ENCODE peak calls at places on chromosomes 4 and X, in eight cellular contexts. Y is OCI-LY7, T is astrocyte, O is Karpas-422, L is PC-3, H is H9, W is mesendoderm, C is GM23248. P is an unnamed sample.

GRCh38 chrX:24498181-24498580 is 33.1 kb downstream of the PDK3 start:
- DNase-seq in Y (no peak), T (no peak), O (peak), L (no peak), H (no peak), W (peak), C (peak), P (peak)

GRCh38 chr4:165158762-165159161 is 46.1 kb upstream of the TMEM192 start:
- DNase-seq in Y (no peak), T (no peak), O (no peak), L (no peak), H (no peak), W (no peak), C (no peak), P (no peak)

GRCh38 chr4:37938208-37938607 is 22.0 kb upstream of the PTTG2 start:
- DNase-seq in Y (no peak), T (no peak), O (no peak), L (no peak), H (no peak), W (no peak), C (no peak), P (no peak)

GRCh38 chr4:38177792-38178665 is 217.8 kb downstream of the PTTG2 start:
- DNase-seq in Y (no peak), T (no peak), O (no peak), L (no peak), H (no peak), W (no peak), C (peak), P (no peak)

GRCh38 chrX:138723301-138723700 is 11.8 kb upstream of the FGF13 start:
- DNase-seq in Y (no peak), T (peak), O (no peak), L (no peak), H (no peak), W (peak), C (peak), P (no peak)

GRCh38 chr4:19971829-19972228 is 279.9 kb upstream of the SLIT2 start:
- DNase-seq in Y (no peak), T (peak), O (no peak), L (peak), H (no peak), W (peak), C (no peak), P (peak)

GRCh38 chrX:65723706-65724105 is 56.3 kb downstream of the MSN start:
- DNase-seq in Y (no peak), T (no peak), O (no peak), L (no peak), H (no peak), W (no peak), C (peak), P (peak)

GRCh38 chr4:185283723-185284122 is 74.3 kb downstream of the SNX25 start:
- DNase-seq in Y (no peak), T (peak), O (no peak), L (peak), H (no peak), W (no peak), C (peak), P (peak)

GRCh38 chr4:113270520-113271319 is 221.3 kb downstream of the ANK2 start:
- DNase-seq in Y (no peak), T (no peak), O (no peak), L (no peak), H (no peak), W (peak), C (no peak), P (no peak)

GRCh38 chrX:150225756-150226155 is 137.4 kb upstream of the MAMLD1 start:
- DNase-seq in Y (no peak), T (no peak), O (no peak), L (no peak), H (peak), W (no peak), C (no peak), P (no peak)

GRCh38 chrX:3638280-3638873 is 75.1 kb downstream of the PRKX start:
- DNase-seq in Y (peak), T (peak), O (peak), L (peak), H (no peak), W (peak), C (peak), P (peak)

GRCh38 chr4:154622598-154622997 is 10.1 kb upstream of the FGG start:
- DNase-seq in Y (peak), T (peak), O (peak), L (peak), H (no peak), W (peak), C (peak), P (peak)

GRCh38 chrX:107325467-107325866 is 119.1 kb downstream of the DNAAF6 start:
- DNase-seq in Y (no peak), T (no peak), O (no peak), L (no peak), H (no peak), W (no peak), C (no peak), P (no peak)

GRCh38 chr4:78145622-78146021 is 88.5 kb downstream of the FRAS1 start:
- DNase-seq in Y (no peak), T (no peak), O (no peak), L (no peak), H (no peak), W (peak), C (no peak), P (no peak)

DNA sequence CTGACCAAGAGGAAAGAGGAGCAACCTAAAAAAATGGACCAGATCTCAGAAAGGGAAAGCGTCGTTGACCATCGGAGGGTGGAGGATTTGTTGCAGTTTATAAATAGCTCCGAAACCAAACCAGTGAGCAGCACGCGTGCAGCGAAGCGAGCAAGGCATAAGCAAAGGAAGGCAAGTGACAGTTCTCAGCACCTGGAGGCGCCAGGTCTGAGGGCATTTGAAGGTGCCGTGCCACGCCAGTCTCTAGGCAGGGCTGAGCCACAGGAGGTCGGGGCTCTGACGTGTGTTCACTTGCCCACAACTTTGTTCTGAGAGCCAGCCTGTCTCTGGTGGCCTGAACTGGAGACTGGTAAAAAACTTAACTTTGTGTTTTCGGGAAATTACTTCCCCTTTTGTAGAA is 59.7 kb downstream of the TNIP2 start:
- DNase-seq in Y (peak), T (no peak), O (peak), L (no peak), H (no peak), W (no peak), C (no peak), P (no peak)
- H3K4me2 ChIP-seq in Y (peak), T (no peak), O (peak), L (no peak), H (no peak), W (no peak), C (no peak), P (no peak)

GRCh38 chrX:118116308-118117068 is at the start of gene KLHL13:
- DNase-seq in Y (no peak), T (no peak), O (peak), L (peak), H (peak), W (peak), C (peak), P (peak)

GRCh38 chrX:118117069-118117405 is 427 bp upstream of the KLHL13 start:
- DNase-seq in Y (no peak), T (no peak), O (peak), L (peak), H (no peak), W (no peak), C (peak), P (no peak)

DNA sequence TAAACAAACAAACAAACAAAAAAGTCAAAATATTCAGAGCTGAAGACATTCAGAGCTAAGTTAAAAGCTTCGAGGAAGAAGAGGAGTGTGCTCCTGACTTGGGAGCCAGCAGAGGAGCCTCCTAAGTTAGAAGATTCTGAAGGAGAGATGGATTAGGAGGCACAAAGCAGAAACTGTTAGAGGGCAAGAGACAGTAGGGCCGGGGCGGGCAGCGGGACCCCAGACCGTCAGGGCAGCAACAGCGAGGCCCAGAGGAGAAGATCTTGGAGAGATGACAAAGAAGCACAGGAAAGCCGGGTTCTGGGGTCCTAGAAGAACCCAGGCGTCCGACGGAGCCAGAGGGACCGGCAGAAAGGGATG is 682 bp downstream of the KLHL13 start:
- DNase-seq in Y (no peak), T (no peak), O (no peak), L (no peak), H (no peak), W (no peak), C (no peak), P (no peak)
- H3K4me2 ChIP-seq in Y (no peak), T (peak), O (no peak), L (peak), H (peak), W (peak), C (peak), P (peak)

DNA sequence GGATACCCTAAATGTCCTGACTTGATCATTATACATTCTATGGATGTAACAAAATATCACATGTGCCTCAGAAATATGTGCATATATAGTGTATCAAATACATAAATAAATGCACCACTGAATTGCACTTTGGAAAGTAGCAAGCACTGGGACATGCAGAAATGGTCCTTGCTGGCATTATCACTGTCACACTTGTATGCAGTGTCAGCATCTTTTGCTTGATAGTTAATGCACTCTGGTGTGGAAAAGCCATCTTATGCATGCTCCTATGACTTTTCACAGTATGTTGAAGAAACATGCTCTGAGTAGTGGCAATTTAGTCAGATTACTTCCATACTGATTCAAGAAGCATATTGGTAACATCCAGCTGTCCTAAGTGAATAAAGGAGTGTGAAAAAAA is 27.5 kb upstream of the REPS2 start:
- DNase-seq in Y (no peak), T (no peak), O (no peak), L (no peak), H (no peak), W (no peak), C (no peak), P (no peak)
- H3K4me2 ChIP-seq in Y (no peak), T (no peak), O (no peak), L (no peak), H (no peak), W (no peak), C (no peak), P (no peak)

GRCh38 chrX:10447577-10448214 is 172.7 kb downstream of the MID1 start:
- DNase-seq in Y (no peak), T (peak), O (no peak), L (peak), H (no peak), W (no peak), C (peak), P (no peak)
- H3K4me2 ChIP-seq in Y (no peak), T (no peak), O (no peak), L (peak), H (no peak), W (no peak), C (no peak), P (no peak)

GRCh38 chrX:1190596-1191145 is 21.8 kb downstream of the CRLF2 start:
- DNase-seq in Y (no peak), T (no peak), O (no peak), L (no peak), H (peak), W (no peak), C (no peak), P (no peak)

GRCh38 chrX:1202251-1202650 is 10.2 kb downstream of the CRLF2 start:
- DNase-seq in Y (no peak), T (no peak), O (no peak), L (no peak), H (no peak), W (no peak), C (no peak), P (no peak)

GRCh38 chrX:1196436-1196835 is 16.0 kb downstream of the CRLF2 start:
- DNase-seq in Y (no peak), T (no peak), O (no peak), L (no peak), H (no peak), W (no peak), C (no peak), P (no peak)
- H3K4me2 ChIP-seq in Y (no peak), T (no peak), O (no peak), L (no peak), H (no peak), W (no peak), C (no peak), P (no peak)

GRCh38 chrX:70498129-70498528 is 53.5 kb downstream of the DLG3 start:
- DNase-seq in Y (no peak), T (no peak), O (no peak), L (no peak), H (no peak), W (no peak), C (no peak), P (no peak)

GRCh38 chrX:70497026-70497425 is 52.4 kb downstream of the DLG3 start:
- DNase-seq in Y (no peak), T (no peak), O (no peak), L (no peak), H (no peak), W (no peak), C (no peak), P (no peak)

GRCh38 chrX:70504772-70505450 is 60.3 kb downstream of the DLG3 start:
- DNase-seq in Y (no peak), T (no peak), O (no peak), L (no peak), H (no peak), W (no peak), C (no peak), P (no peak)

GRCh38 chrX:70496491-70496890 is 51.9 kb downstream of the DLG3 start:
- DNase-seq in Y (no peak), T (no peak), O (no peak), L (no peak), H (no peak), W (no peak), C (no peak), P (no peak)

DNA sequence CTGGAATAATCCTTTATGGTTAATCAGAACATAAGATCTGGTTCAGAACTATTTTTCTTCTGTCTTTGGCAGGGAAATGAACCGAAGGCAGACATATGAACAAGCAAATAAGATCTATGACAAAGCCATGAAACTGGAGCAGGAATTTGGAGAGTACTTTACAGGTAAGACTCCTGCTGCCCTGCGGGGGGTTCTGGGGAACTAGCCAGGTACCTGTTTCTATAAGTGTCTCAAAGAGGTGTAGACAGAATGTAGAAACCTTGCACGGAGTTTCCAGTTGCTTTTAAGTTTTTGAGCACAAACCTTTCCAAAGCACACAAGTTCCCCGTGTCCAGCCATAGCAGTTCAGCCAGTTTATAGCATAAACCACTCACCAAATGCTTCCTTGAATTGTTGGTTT is 56.2 kb downstream of the DLG3 start:
- DNase-seq in Y (no peak), T (no peak), O (no peak), L (no peak), H (no peak), W (no peak), C (no peak), P (no peak)
- H3K4me2 ChIP-seq in Y (no peak), T (no peak), O (no peak), L (no peak), H (no peak), W (no peak), C (no peak), P (no peak)

GRCh38 chr4:139559692-139560091 is 3.7 kb upstream of the SETD7 start:
- DNase-seq in Y (no peak), T (no peak), O (no peak), L (no peak), H (peak), W (peak), C (no peak), P (no peak)

GRCh38 chr4:139558235-139559094 is 2.4 kb upstream of the SETD7 start:
- DNase-seq in Y (no peak), T (no peak), O (no peak), L (no peak), H (no peak), W (no peak), C (no peak), P (no peak)

GRCh38 chr4:139562067-139562684 is 6.2 kb upstream of the SETD7 start:
- DNase-seq in Y (no peak), T (no peak), O (no peak), L (no peak), H (no peak), W (no peak), C (no peak), P (no peak)

GRCh38 chr4:139559095-139559490 is 3.1 kb upstream of the SETD7 start:
- DNase-seq in Y (no peak), T (no peak), O (no peak), L (no peak), H (no peak), W (no peak), C (no peak), P (no peak)

GRCh38 chr4:139560396-139561084 is 4.5 kb upstream of the SETD7 start:
- DNase-seq in Y (peak), T (no peak), O (peak), L (no peak), H (peak), W (peak), C (no peak), P (peak)
- H3K4me2 ChIP-seq in Y (peak), T (no peak), O (peak), L (no peak), H (peak), W (no peak), C (no peak), P (peak)